ENCODE peak calls at places on chromosome 9, in four cellular contexts. One of them, this sample, is unnamed.
A peak's percentile ranks its signal among the peaks of the same experiment; 100 is the strongest.

GRCh38 chr9:94920439-94920951 is 194.0 kb downstream of the AOPEP start:
- DNase-seq in germinal center: no peak
- DNase-seq in iPS-NIHi11: no peak
- DNase-seq in stomach: no peak
- DNase-seq in this sample: no peak

GRCh38 chr9:135523521-135524129 is 2.4 kb downstream of the LCN1 start:
- DNase-seq in iPS-NIHi11: no peak
- DNase-seq in stomach: peak; percentile 13
- DNase-seq in germinal center: no peak
- DNase-seq in this sample: no peak

GRCh38 chr9:130842547-130842946 is 7.5 kb downstream of the ABL1 start:
- DNase-seq in stomach: no peak
- DNase-seq in iPS-NIHi11: no peak
- DNase-seq in germinal center: no peak
- DNase-seq in this sample: no peak

GRCh38 chr9:87277346-87277745 is 220.3 kb upstream of the DAPK1 start:
- DNase-seq in germinal center: no peak
- DNase-seq in stomach: no peak
- DNase-seq in iPS-NIHi11: no peak
- DNase-seq in this sample: no peak

GRCh38 chr9:113600477-113600851 is 136.9 kb downstream of the RGS3 start:
- DNase-seq in germinal center: no peak
- DNase-seq in iPS-NIHi11: no peak
- DNase-seq in stomach: no peak
- DNase-seq in this sample: no peak

GRCh38 chr9:98652741-98653140 is 56.0 kb downstream of the GABBR2 start:
- DNase-seq in iPS-NIHi11: no peak
- DNase-seq in stomach: no peak
- DNase-seq in germinal center: no peak
- DNase-seq in this sample: no peak

GRCh38 chr9:71780953-71781352 is 12.6 kb upstream of the CEMIP2 start:
- DNase-seq in stomach: no peak
- DNase-seq in germinal center: no peak
- DNase-seq in iPS-NIHi11: no peak
- DNase-seq in this sample: no peak

GRCh38 chr9:38423939-38424843 is at the start of gene IGFBPL1:
- DNase-seq in stomach: no peak
- DNase-seq in iPS-NIHi11: peak; percentile 94
- DNase-seq in germinal center: peak; percentile 38
- DNase-seq in this sample: peak; percentile 45

GRCh38 chr9:82410891-82411290 is 422.3 kb downstream of the SPATA31D1 start:
- DNase-seq in germinal center: no peak
- DNase-seq in stomach: no peak
- DNase-seq in iPS-NIHi11: no peak
- DNase-seq in this sample: no peak

GRCh38 chr9:11194249-11194648 is 581.4 kb upstream of the PTPRD start:
- DNase-seq in stomach: peak; percentile 75
- DNase-seq in iPS-NIHi11: no peak
- DNase-seq in germinal center: no peak
- DNase-seq in this sample: no peak

GRCh38 chr9:94919376-94920098 is 193.0 kb downstream of the AOPEP start:
- DNase-seq in iPS-NIHi11: no peak
- DNase-seq in stomach: no peak
- DNase-seq in germinal center: no peak
- DNase-seq in this sample: no peak

GRCh38 chr9:86788456-86788855 is 158.8 kb downstream of the GAS1 start:
- DNase-seq in germinal center: no peak
- DNase-seq in stomach: no peak
- DNase-seq in iPS-NIHi11: no peak
- DNase-seq in this sample: no peak

GRCh38 chr9:120652902-120653301 is 61.4 kb downstream of the MEGF9 start:
- DNase-seq in iPS-NIHi11: no peak
- DNase-seq in stomach: no peak
- DNase-seq in germinal center: no peak
- DNase-seq in this sample: no peak

GRCh38 chr9:22228542-22228941 is 218.1 kb upstream of the DMRTA1 start:
- DNase-seq in iPS-NIHi11: no peak
- DNase-seq in stomach: no peak
- DNase-seq in germinal center: no peak
- DNase-seq in this sample: no peak

GRCh38 chr9:128072144-128073021 is 4.4 kb downstream of the SLC25A25 start:
- DNase-seq in germinal center: peak; percentile 46
- DNase-seq in iPS-NIHi11: peak; percentile 6
- DNase-seq in stomach: peak; percentile 76
- DNase-seq in this sample: peak; percentile 92

GRCh38 chr9:127714916-127715442 is 484 bp downstream of the PTRH1 start:
- DNase-seq in germinal center: peak; percentile 33
- DNase-seq in stomach: peak; percentile 55
- DNase-seq in iPS-NIHi11: peak; percentile 59
- DNase-seq in this sample: peak; percentile 41

GRCh38 chr9:115733736-115734135 is 419.9 kb upstream of the PAPPA start:
- DNase-seq in stomach: no peak
- DNase-seq in germinal center: no peak
- DNase-seq in iPS-NIHi11: no peak
- DNase-seq in this sample: no peak

GRCh38 chr9:127942152-127943010 is 4.7 kb upstream of the DPM2 start:
- DNase-seq in stomach: peak; percentile 73
- DNase-seq in germinal center: peak; percentile 57
- DNase-seq in iPS-NIHi11: peak; percentile 87
- DNase-seq in this sample: peak; percentile 89

GRCh38 chr9:70902705-70903131 is 218.7 kb downstream of the TRPM3 start:
- DNase-seq in iPS-NIHi11: no peak
- DNase-seq in stomach: no peak
- DNase-seq in germinal center: no peak
- DNase-seq in this sample: no peak

GRCh38 chr9:73869261-73869660 is 627.9 kb upstream of the RORB start:
- DNase-seq in stomach: peak; percentile 27
- DNase-seq in iPS-NIHi11: peak; percentile 19
- DNase-seq in germinal center: no peak
- DNase-seq in this sample: no peak